ENCODE peak calls at places on chromosomes 3 and 15, in four cellular contexts. G is GM12878, V is K562, X is GM12891. R is an unnamed sample.
A peak's percentile ranks its signal among the peaks of the same experiment; 100 is the strongest.

GRCh38 chr3:158167737-158168469 is 58.0 kb downstream of the RSRC1 start:
- DNase-seq in G (no peak), V (peak; percentile 53), X (no peak), R (peak; percentile 69)

GRCh38 chr15:33007295-33007855 is 187.1 kb downstream of the FMN1 start:
- DNase-seq in G (no peak), V (no peak), X (no peak), R (peak; percentile 4)

GRCh38 chr3:15055019-15055557 is 10.0 kb downstream of the MRPS25 start:
- DNase-seq in G (peak; percentile 54), V (no peak), X (no peak), R (no peak)

GRCh38 chr3:185094691-185095090 is 58.2 kb downstream of the C3orf70 start:
- DNase-seq in G (no peak), V (no peak), X (no peak), R (no peak)

GRCh38 chr3:96266395-96267187 is 547.8 kb upstream of the EPHA6 start:
- DNase-seq in G (no peak), V (no peak), X (no peak), R (no peak)

GRCh38 chr3:153029350-153029749 is 132.7 kb upstream of the RAP2B start:
- DNase-seq in G (no peak), V (peak; percentile 57), X (no peak), R (no peak)

GRCh38 chr15:66780973-66781718 is 79.1 kb downstream of the SMAD6 start:
- DNase-seq in G (no peak), V (no peak), X (no peak), R (no peak)

GRCh38 chr3:158789592-158789991 is 12.3 kb upstream of the MFSD1 start:
- DNase-seq in G (no peak), V (peak; percentile 37), X (no peak), R (peak; percentile 43)

GRCh38 chr15:52912172-52912571 is 122.0 kb upstream of the ONECUT1 start:
- DNase-seq in G (no peak), V (no peak), X (no peak), R (no peak)

GRCh38 chr3:193292386-193292785 is 51.4 kb downstream of the PLAAT1 start:
- DNase-seq in G (no peak), V (no peak), X (no peak), R (no peak)

GRCh38 chr3:535566-536416 is 339.2 kb downstream of the CHL1 start:
- DNase-seq in G (no peak), V (no peak), X (no peak), R (no peak)

GRCh38 chr3:171176244-171176925 is 149.9 kb upstream of the SLC2A2 start:
- DNase-seq in G (no peak), V (no peak), X (no peak), R (no peak)

GRCh38 chr15:57320543-57321220 is 55.6 kb upstream of the CGNL1 start:
- DNase-seq in G (no peak), V (no peak), X (no peak), R (no peak)

GRCh38 chr15:38040615-38041014 is 106.2 kb downstream of the TMCO5A start:
- DNase-seq in G (no peak), V (no peak), X (no peak), R (no peak)

GRCh38 chr3:11331101-11331500 is 58.9 kb downstream of the ATG7 start:
- DNase-seq in G (no peak), V (no peak), X (no peak), R (no peak)

GRCh38 chr15:48424076-48424475 is 92.8 kb downstream of the DUT start:
- DNase-seq in G (no peak), V (no peak), X (no peak), R (no peak)

GRCh38 chr3:124374583-124374982 is 355.7 kb upstream of the UMPS start:
- DNase-seq in G (no peak), V (no peak), X (no peak), R (no peak)

GRCh38 chr3:197541756-197542539 is 13.8 kb downstream of the BDH1 start:
- DNase-seq in G (no peak), V (peak; percentile 94), X (no peak), R (no peak)

GRCh38 chr15:55601374-55601773 is 13.2 kb upstream of the PYGO1 start:
- DNase-seq in G (no peak), V (no peak), X (no peak), R (no peak)

GRCh38 chr15:55599384-55599783 is 11.2 kb upstream of the PYGO1 start:
- DNase-seq in G (no peak), V (no peak), X (no peak), R (no peak)
- TF ChIP-seq SPI1 in G (no peak), V (no peak), X (no peak), R (no peak)

GRCh38 chr3:183586477-183586876 is 31.0 kb upstream of the KLHL6 start:
- DNase-seq in G (no peak), V (no peak), X (no peak), R (no peak)

GRCh38 chr3:183584914-183585280 is 29.4 kb upstream of the KLHL6 start:
- DNase-seq in G (no peak), V (no peak), X (no peak), R (no peak)

GRCh38 chr3:183583331-183584245 is 28.1 kb upstream of the KLHL6 start:
- DNase-seq in G (no peak), V (no peak), X (no peak), R (no peak)

GRCh38 chr3:183582161-183582560 is 26.7 kb upstream of the KLHL6 start:
- DNase-seq in G (no peak), V (no peak), X (no peak), R (no peak)

DNA sequence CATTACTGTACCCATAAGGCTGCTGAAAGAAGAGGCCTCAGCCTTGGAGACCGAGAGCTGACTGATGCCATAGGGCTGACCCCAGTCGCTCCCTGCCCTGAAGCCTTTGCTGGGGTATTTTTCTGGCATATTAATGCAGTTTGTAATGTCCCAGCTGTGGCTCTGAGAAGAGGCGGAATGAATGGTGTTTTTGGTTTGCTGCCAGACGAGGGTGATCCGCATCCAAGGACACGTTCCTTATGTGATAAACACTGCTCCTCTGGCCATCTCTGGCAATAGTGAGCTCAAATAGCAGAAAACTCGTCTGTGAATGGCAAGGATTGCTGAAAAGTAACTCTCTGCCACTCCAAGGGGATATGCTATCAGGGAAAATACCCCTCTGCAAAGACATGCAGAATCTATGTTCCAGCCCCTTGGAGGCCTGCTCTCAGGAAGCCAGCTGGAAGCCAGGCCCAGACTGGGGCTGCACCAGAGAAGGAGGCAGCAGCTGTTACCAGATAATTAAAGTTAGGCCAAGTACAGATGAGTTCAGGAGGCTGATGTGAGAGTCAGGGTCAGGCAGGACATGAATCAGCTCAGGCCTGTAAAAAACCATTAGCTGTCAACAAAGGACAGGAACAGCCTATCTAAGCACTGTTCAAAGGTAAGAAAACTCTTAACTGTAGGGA is 28.9 kb upstream of the KLHL6 start:
- DNase-seq in G (no peak), V (no peak), X (no peak), R (no peak)
- TF ChIP-seq POLR2AphosphoS5 in G (no peak), V (no peak), X (no peak), R (no peak)

DNA sequence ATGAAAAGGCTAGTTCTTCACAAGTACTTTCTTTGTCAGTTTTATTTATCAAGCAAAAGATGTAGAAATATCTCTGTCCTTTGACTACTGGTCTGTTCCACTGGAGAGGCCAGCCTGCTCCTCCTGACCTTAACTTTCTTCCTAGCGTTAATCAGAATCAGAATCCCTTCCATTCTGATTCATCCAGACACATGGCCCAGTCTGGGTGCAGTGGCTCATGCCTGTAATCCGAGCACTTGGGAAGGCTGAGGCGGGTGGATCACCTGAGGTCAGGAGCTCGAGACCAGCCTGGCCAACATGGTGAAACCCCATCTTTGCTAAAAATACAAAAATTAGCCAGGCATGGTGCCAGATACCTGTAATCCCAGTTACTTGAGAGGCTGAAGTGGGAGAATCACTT is 32.0 kb upstream of the MANF start:
- DNase-seq in G (no peak), V (no peak), X (no peak), R (no peak)
- TF ChIP-seq SPI1 in G (no peak), V (no peak), X (no peak), R (no peak)

GRCh38 chr3:39166134-39166710 is 12.8 kb upstream of the CSRNP1 start:
- DNase-seq in G (no peak), V (no peak), X (no peak), R (no peak)
- TF ChIP-seq POLR2AphosphoS5 in G (no peak), V (no peak), X (no peak), R (no peak)

R was measured in HL-60.